ENCODE peak calls at places on chromosomes 5 and 9, in four cellular contexts. One of them, this sample, is unnamed.

GRCh38 chr5:95390812-95391492 is at the start of gene FAM81B:
- DNase-seq in HepG2: no peak
- DNase-seq in HCT116: no peak
- DNase-seq in K562: no peak
- DNase-seq in this sample: no peak

GRCh38 chr5:111853748-111854147 is 96.8 kb upstream of the NREP start:
- DNase-seq in HepG2: no peak
- DNase-seq in HCT116: no peak
- DNase-seq in K562: no peak
- DNase-seq in this sample: no peak

GRCh38 chr9:134639994-134640393 is 1.6 kb upstream of the COL5A1 start:
- DNase-seq in HepG2: no peak
- DNase-seq in HCT116: no peak
- DNase-seq in K562: no peak
- DNase-seq in this sample: no peak

GRCh38 chr5:76081811-76082783 is 1.1 kb upstream of the SV2C start:
- DNase-seq in HepG2: no peak
- DNase-seq in HCT116: no peak
- DNase-seq in K562: no peak
- DNase-seq in this sample: no peak

GRCh38 chr5:14444161-14444560 is 137.4 kb upstream of the OTULINL start:
- DNase-seq in HepG2: no peak
- DNase-seq in HCT116: no peak
- DNase-seq in K562: no peak
- DNase-seq in this sample: no peak

GRCh38 chr9:86534572-86535258 is 180.5 kb upstream of the TUT7 start:
- DNase-seq in HepG2: no peak
- DNase-seq in HCT116: no peak
- DNase-seq in K562: no peak
- DNase-seq in this sample: no peak

GRCh38 chr5:2629035-2629434 is 122.4 kb downstream of the IRX2 start:
- DNase-seq in HepG2: no peak
- DNase-seq in HCT116: no peak
- DNase-seq in K562: no peak
- DNase-seq in this sample: no peak

GRCh38 chr5:119465640-119466039 is 13.3 kb downstream of the HSD17B4 start:
- DNase-seq in HepG2: no peak
- DNase-seq in HCT116: no peak
- DNase-seq in K562: no peak
- DNase-seq in this sample: no peak

GRCh38 chr9:36037580-36038169 is 962 bp downstream of the RECK start:
- DNase-seq in HepG2: no peak
- DNase-seq in HCT116: no peak
- DNase-seq in K562: no peak
- DNase-seq in this sample: peak; percentile 22

GRCh38 chr5:123951204-123951977 is 439.4 kb downstream of the CSNK1G3 start:
- DNase-seq in HepG2: no peak
- DNase-seq in HCT116: peak; percentile 39
- DNase-seq in K562: no peak
- DNase-seq in this sample: peak; percentile 84

GRCh38 chr9:4549751-4550295 is 59.6 kb downstream of the SLC1A1 start:
- DNase-seq in HepG2: no peak
- DNase-seq in HCT116: no peak
- DNase-seq in K562: no peak
- DNase-seq in this sample: no peak
- TF ChIP-seq REST in HepG2: no peak
- TF ChIP-seq REST in HCT116: no peak
- TF ChIP-seq REST in K562: no peak
- TF ChIP-seq REST in this sample: no peak

GRCh38 chr5:173626501-173626812 is 10.0 kb upstream of the BOD1 start:
- DNase-seq in HepG2: no peak
- DNase-seq in HCT116: no peak
- DNase-seq in K562: no peak
- DNase-seq in this sample: no peak

GRCh38 chr5:173629628-173630027 is 13.2 kb upstream of the BOD1 start:
- DNase-seq in HepG2: no peak
- DNase-seq in HCT116: no peak
- DNase-seq in K562: peak; percentile 63
- DNase-seq in this sample: no peak

GRCh38 chr5:173627271-173627670 is 10.8 kb upstream of the BOD1 start:
- DNase-seq in HepG2: no peak
- DNase-seq in HCT116: no peak
- DNase-seq in K562: no peak
- DNase-seq in this sample: no peak

GRCh38 chr5:173627860-173628392 is 11.5 kb upstream of the BOD1 start:
- DNase-seq in HepG2: no peak
- DNase-seq in HCT116: no peak
- DNase-seq in K562: no peak
- DNase-seq in this sample: no peak

GRCh38 chr5:173628501-173628900 is 12.1 kb upstream of the BOD1 start:
- DNase-seq in HepG2: no peak
- DNase-seq in HCT116: no peak
- DNase-seq in K562: no peak
- DNase-seq in this sample: no peak
- TF ChIP-seq TCF7L2 in HepG2: no peak
- TF ChIP-seq TCF7L2 in HCT116: no peak
- TF ChIP-seq TCF7L2 in K562: no peak
- TF ChIP-seq TCF7L2 in this sample: no peak

GRCh38 chr5:131899686-131900085 is 45.8 kb downstream of the MEIKIN start:
- DNase-seq in HepG2: no peak
- DNase-seq in HCT116: no peak
- DNase-seq in K562: no peak
- DNase-seq in this sample: no peak
- TF ChIP-seq REST in HepG2: peak; percentile 28
- TF ChIP-seq REST in HCT116: peak; percentile 48
- TF ChIP-seq REST in K562: peak; percentile 39
- TF ChIP-seq REST in this sample: peak; percentile 33

GRCh38 chr5:965604-966344 is 42.8 kb upstream of the NKD2 start:
- DNase-seq in HepG2: no peak
- DNase-seq in HCT116: no peak
- DNase-seq in K562: peak; percentile 59
- DNase-seq in this sample: no peak

GRCh38 chr5:966941-967340 is 41.7 kb upstream of the NKD2 start:
- DNase-seq in HepG2: no peak
- DNase-seq in HCT116: no peak
- DNase-seq in K562: no peak
- DNase-seq in this sample: no peak

GRCh38 chr5:968953-969352 is 39.6 kb upstream of the NKD2 start:
- DNase-seq in HepG2: no peak
- DNase-seq in HCT116: no peak
- DNase-seq in K562: no peak
- DNase-seq in this sample: no peak

GRCh38 chr5:966345-966710 is 42.3 kb upstream of the NKD2 start:
- DNase-seq in HepG2: no peak
- DNase-seq in HCT116: no peak
- DNase-seq in K562: no peak
- DNase-seq in this sample: no peak

DNA sequence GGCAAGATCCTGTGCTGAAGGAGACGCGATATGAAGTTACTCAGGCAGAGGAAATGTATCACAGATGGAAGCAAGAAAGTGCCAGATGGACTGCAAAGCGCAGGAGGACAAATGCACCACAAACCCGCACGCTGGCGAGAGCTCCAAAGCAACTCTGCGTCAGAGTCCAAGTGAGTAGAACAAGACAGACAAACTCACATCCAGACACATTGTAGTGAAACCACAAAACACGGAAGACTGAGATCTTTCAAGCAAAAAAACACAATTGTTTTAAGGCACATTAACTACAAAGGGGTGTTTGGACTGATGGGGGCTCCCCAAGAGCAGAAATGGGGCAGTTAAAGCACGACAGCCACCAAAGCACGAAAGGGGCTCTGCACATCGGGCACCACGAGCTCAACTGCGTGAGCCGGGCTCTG is 39.2 kb upstream of the NKD2 start:
- DNase-seq in HepG2: no peak
- DNase-seq in HCT116: no peak
- DNase-seq in K562: no peak
- DNase-seq in this sample: no peak
- TF ChIP-seq TCF7L2 in HepG2: no peak
- TF ChIP-seq TCF7L2 in HCT116: no peak
- TF ChIP-seq TCF7L2 in K562: no peak
- TF ChIP-seq TCF7L2 in this sample: no peak

DNA sequence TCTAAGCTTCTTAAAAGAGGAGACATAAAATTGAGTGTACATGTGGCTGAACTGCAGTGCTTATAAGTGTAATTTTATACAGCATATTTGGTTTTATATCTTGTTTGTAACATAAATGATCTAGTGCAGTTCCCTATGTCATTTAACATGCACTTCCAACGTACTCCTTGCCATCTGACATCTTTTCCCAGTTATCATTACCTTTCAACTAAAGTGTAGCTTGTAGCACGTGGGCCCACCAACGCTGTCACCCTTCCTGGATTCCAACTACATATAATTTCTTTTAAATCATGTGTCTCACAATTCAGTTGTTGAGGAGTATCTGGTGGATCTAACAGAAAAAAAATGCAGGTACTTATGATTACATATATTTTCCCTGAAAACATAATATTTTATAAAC is 50.1 kb downstream of the LIFR start:
- DNase-seq in HepG2: no peak
- DNase-seq in HCT116: no peak
- DNase-seq in K562: no peak
- DNase-seq in this sample: no peak
- TF ChIP-seq REST in HepG2: no peak
- TF ChIP-seq REST in HCT116: no peak
- TF ChIP-seq REST in K562: no peak
- TF ChIP-seq REST in this sample: no peak

DNA sequence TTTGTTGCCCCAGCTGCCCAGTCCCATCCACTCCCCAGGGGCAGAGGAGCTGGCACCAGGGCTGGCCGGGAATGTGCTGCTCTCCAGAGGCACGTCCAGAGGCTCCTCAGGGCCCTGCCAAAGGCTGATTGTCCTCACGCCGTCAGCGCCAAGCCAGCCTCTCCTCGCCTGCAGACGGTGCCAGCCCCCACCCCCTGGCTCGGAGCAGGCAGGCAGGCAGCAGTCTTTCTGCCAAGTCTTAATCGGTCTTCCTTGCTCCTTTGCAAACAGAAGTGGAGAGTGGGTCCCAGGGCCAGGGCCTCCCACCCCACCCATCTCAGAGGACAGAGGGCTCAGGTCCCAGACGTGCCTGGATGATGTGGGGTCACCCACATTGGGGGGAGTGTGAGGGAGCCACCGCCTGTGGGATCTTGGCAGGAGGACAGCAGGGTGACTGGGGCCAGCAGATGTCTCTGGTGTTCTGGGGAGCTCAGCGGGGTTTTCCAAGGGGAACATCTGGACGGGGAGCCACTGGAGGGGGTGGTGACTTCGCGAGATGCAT is 36.3 kb downstream of the FAM163B start:
- DNase-seq in HepG2: no peak
- DNase-seq in HCT116: no peak
- DNase-seq in K562: no peak
- DNase-seq in this sample: no peak
- TF ChIP-seq TCF7L2 in HepG2: no peak
- TF ChIP-seq TCF7L2 in HCT116: no peak
- TF ChIP-seq TCF7L2 in K562: no peak
- TF ChIP-seq TCF7L2 in this sample: no peak

GRCh38 chr5:151020304-151021031 is at the start of gene GPX3:
- DNase-seq in HepG2: peak; percentile 92
- DNase-seq in HCT116: no peak
- DNase-seq in K562: no peak
- DNase-seq in this sample: no peak
- TF ChIP-seq REST in HepG2: no peak
- TF ChIP-seq REST in HCT116: no peak
- TF ChIP-seq REST in K562: no peak
- TF ChIP-seq REST in this sample: no peak

GRCh38 chr5:44536650-44537260 is 147.5 kb upstream of the FGF10 start:
- DNase-seq in HepG2: peak; percentile 25
- DNase-seq in HCT116: peak; percentile 53
- DNase-seq in K562: peak; percentile 39
- DNase-seq in this sample: peak; percentile 18
- TF ChIP-seq TCF7L2 in HepG2: no peak
- TF ChIP-seq TCF7L2 in HCT116: no peak
- TF ChIP-seq TCF7L2 in K562: no peak
- TF ChIP-seq TCF7L2 in this sample: no peak